ENCODE peak calls at places on chromosomes 12 and 14, in ten cellular contexts. D is activated naive CD8-positive, alpha-beta T cell treated with anti-CD3 and anti-CD28 coated beads, Interleukin-2, amount 10 ng/mL, durations not matched to agents 7 days and 5 days; K is activated CD4-positive, CD25-positive, alpha-beta regulatory T cell; Z is stimulated activated CD4-positive, alpha-beta T cell treated with anti-CD3 and anti-CD28 coated beads, Interleukin-1b, Interleukin-23, amount 100 ng/mL, for 24 hours; O is left lobe of liver; P is CD8-positive, alpha-beta memory T cell; J is erythroblast; I is NCI-H748 treated with DMSO at 0.1 percent for 48 hours; G is bronchial epithelial cell; T is progenitor cell of endocrine pancreas. N is an unnamed sample.

GRCh38 chr12:113896841-113897240 is 69.3 kb downstream of the RBM19 start:
- DNase-seq in P (no peak), O (no peak), G (no peak), D (no peak), J (no peak), I (no peak), Z (no peak), K (no peak), T (no peak), N (no peak)

GRCh38 chr14:99380402-99380801 is 100.3 kb downstream of the SETD3 start:
- DNase-seq in D (no peak), K (no peak), I (no peak), T (no peak), J (no peak), O (no peak), Z (no peak), G (no peak), P (no peak), N (no peak)

GRCh38 chr12:90823859-90824258 is 131.1 kb downstream of the CCER1 start:
- DNase-seq in K (no peak), P (no peak), O (no peak), T (no peak), J (no peak), I (no peak), D (no peak), Z (no peak), G (no peak), N (no peak)

GRCh38 chr14:36519431-36520321 is at the start of gene NKX2-1:
- DNase-seq in Z (no peak), J (no peak), I (peak; percentile 83), G (no peak), T (no peak), O (no peak), D (peak; percentile 33), K (no peak), P (no peak), N (no peak)

GRCh38 chr12:30813741-30814687 is 59.3 kb upstream of the CAPRIN2 start:
- DNase-seq in G (peak; percentile 61), T (no peak), O (peak; percentile 5), P (no peak), K (no peak), Z (no peak), D (no peak), I (no peak), J (no peak), N (no peak)

GRCh38 chr14:21093769-21094681 is 4.4 kb downstream of the ZNF219 start:
- DNase-seq in O (no peak), G (no peak), I (no peak), K (no peak), Z (no peak), J (no peak), P (no peak), D (no peak), T (no peak), N (no peak)

GRCh38 chr12:83971781-83972180 is 940.8 kb downstream of the SLC6A15 start:
- DNase-seq in I (no peak), K (no peak), J (no peak), Z (no peak), D (no peak), O (no peak), G (no peak), T (no peak), P (no peak), N (no peak)

GRCh38 chr12:9813821-9814798 is 13.2 kb upstream of the KLRF1 start:
- DNase-seq in D (peak; percentile 97), G (peak; percentile 27), O (peak; percentile 79), P (peak; percentile 82), T (peak; percentile 82), I (peak; percentile 20), J (peak; percentile 57), Z (peak; percentile 82), K (peak; percentile 81), N (peak; percentile 90)

GRCh38 chr12:119727600-119728436 is 59.9 kb downstream of the PRKAB1 start:
- DNase-seq in T (no peak), K (no peak), I (no peak), J (no peak), O (no peak), P (no peak), G (peak; percentile 25), Z (no peak), D (no peak), N (no peak)

GRCh38 chr14:64478634-64479250 is 13.4 kb downstream of the AKAP5 start:
- DNase-seq in Z (no peak), P (no peak), O (no peak), G (peak; percentile 24), D (no peak), I (no peak), K (no peak), T (no peak), J (peak; percentile 66), N (peak; percentile 33)

GRCh38 chr12:47085815-47086252 is 6.1 kb upstream of the AMIGO2 start:
- DNase-seq in I (peak; percentile 89), Z (no peak), J (peak; percentile 10), P (peak; percentile 24), K (peak; percentile 9), T (no peak), O (no peak), G (peak; percentile 77), D (no peak), N (peak; percentile 38)

GRCh38 chr14:68088463-68088862 is 268.9 kb downstream of the RAD51B start:
- DNase-seq in J (no peak), P (no peak), I (no peak), O (no peak), T (no peak), K (no peak), D (no peak), G (no peak), Z (no peak), N (no peak)

GRCh38 chr12:96047621-96048211 is 12.3 kb upstream of the LTA4H start:
- DNase-seq in J (peak; percentile 65), K (no peak), T (no peak), Z (no peak), I (peak; percentile 74), P (no peak), O (no peak), G (peak; percentile 99), D (no peak), N (peak; percentile 36)

GRCh38 chr12:18799140-18799446 is 61.2 kb downstream of the CAPZA3 start:
- DNase-seq in Z (no peak), J (no peak), K (no peak), I (no peak), G (no peak), P (no peak), D (no peak), T (no peak), O (no peak), N (no peak)

GRCh38 chr12:108635201-108635996 is 1.7 kb upstream of the SELPLG start:
- DNase-seq in T (no peak), K (no peak), D (peak; percentile 60), Z (no peak), J (no peak), I (no peak), G (no peak), P (peak; percentile 42), O (no peak), N (peak; percentile 82)

GRCh38 chr14:96362965-96363750 is at the start of the genes ATG2B and GSKIP:
- DNase-seq in Z (peak; percentile 94), K (peak; percentile 98), I (peak; percentile 90), T (peak; percentile 95), G (peak; percentile 76), D (peak; percentile 99), P (peak; percentile 95), J (peak; percentile 99), O (peak; percentile 97), N (peak; percentile 97)

GRCh38 chr12:121611306-121611705 is 15.0 kb upstream of the ORAI1 start:
- DNase-seq in I (no peak), D (no peak), J (peak; percentile 13), T (no peak), K (no peak), G (no peak), O (no peak), P (peak; percentile 12), Z (no peak), N (no peak)

GRCh38 chr12:50271724-50272247 is 11.5 kb downstream of the LIMA1 start:
- DNase-seq in T (no peak), D (no peak), Z (no peak), K (no peak), O (no peak), I (no peak), G (no peak), J (peak; percentile 36), P (no peak), N (no peak)

GRCh38 chr12:83893101-83893500 is 1019.5 kb downstream of the SLC6A15 start:
- DNase-seq in K (no peak), P (no peak), Z (no peak), G (no peak), J (no peak), D (no peak), I (no peak), T (no peak), O (no peak), N (no peak)

GRCh38 chr12:58491296-58491695 is 429.0 kb downstream of the LRIG3 start:
- DNase-seq in G (peak; percentile 68), O (no peak), K (no peak), T (no peak), J (no peak), P (no peak), D (no peak), I (no peak), Z (no peak), N (no peak)

GRCh38 chr14:74502236-74503019 is 8.9 kb downstream of the ISCA2 start:
- DNase-seq in I (no peak), T (no peak), J (peak; percentile 37), P (no peak), D (peak; percentile 21), Z (no peak), G (peak; percentile 44), O (no peak), K (no peak), N (no peak)

GRCh38 chr12:12985817-12986408 is 14.2 kb downstream of the HEBP1 start:
- DNase-seq in K (no peak), P (no peak), J (peak; percentile 70), O (no peak), G (peak; percentile 22), T (no peak), I (no peak), D (no peak), Z (no peak), N (no peak)

GRCh38 chr12:116916714-116917114 is 6.0 kb downstream of the FBXW8 start:
- DNase-seq in D (peak; percentile 35), O (no peak), Z (no peak), P (peak; percentile 47), K (no peak), G (peak; percentile 70), I (no peak), J (peak; percentile 31), T (no peak), N (peak; percentile 50)

GRCh38 chr14:106318700-106319099 is 792.3 kb downstream of the TMEM121 start:
- DNase-seq in K (no peak), G (no peak), D (peak; percentile 73), P (peak; percentile 28), I (no peak), O (no peak), T (no peak), Z (no peak), J (peak; percentile 23), N (peak; percentile 61)

GRCh38 chr12:121443911-121444841 is 44.3 kb downstream of the RNF34 start:
- DNase-seq in T (no peak), D (no peak), K (no peak), J (no peak), I (no peak), Z (no peak), P (no peak), O (no peak), G (no peak), N (no peak)

GRCh38 chr12:6943387-6943718 is 263 bp upstream of the RNU7-1 start:
- DNase-seq in D (peak; percentile 60), K (peak; percentile 61), J (peak; percentile 93), T (peak; percentile 69), G (peak; percentile 88), Z (no peak), I (peak; percentile 88), O (peak; percentile 80), P (peak; percentile 75), N (peak; percentile 91)

GRCh38 chr12:132610051-132610759 is at the start of gene LRCOL1:
- DNase-seq in I (no peak), J (no peak), O (no peak), K (no peak), P (no peak), Z (no peak), G (peak; percentile 12), D (no peak), T (no peak), N (no peak)

GRCh38 chr12:98369601-98370000 is 145.8 kb upstream of the TMPO start:
- DNase-seq in J (no peak), T (no peak), I (no peak), G (peak; percentile 67), P (no peak), Z (no peak), O (no peak), K (no peak), D (no peak), N (no peak)

N was measured in CD4-positive, alpha-beta memory T cell.